ENCODE peak calls at places on chromosomes 1 and 21, in ten cellular contexts. T, D, E, L, S, P, C, M, R and W are unnamed samples.
A peak's percentile ranks its signal among the peaks of the same experiment; 100 is the strongest.

GRCh38 chr1:26999440-26999987 is 6.0 kb downstream of the TRNP1 start:
- DNase-seq in P (no peak), D (peak; percentile 97), L (peak; percentile 71), T (no peak), E (no peak), R (peak; percentile 37), S (no peak), C (no peak), M (peak; percentile 99), W (peak; percentile 96)

GRCh38 chr21:35990609-35991008 is 69.7 kb downstream of the SETD4 start:
- DNase-seq in C (no peak), L (no peak), D (no peak), S (no peak), R (no peak), T (no peak), P (no peak), M (no peak), E (no peak), W (no peak)

GRCh38 chr1:91569411-91570104 is 68.9 kb downstream of the CDC7 start:
- DNase-seq in R (peak; percentile 44), C (no peak), L (peak; percentile 78), D (peak; percentile 100), E (no peak), T (no peak), S (no peak), P (no peak), M (peak; percentile 99), W (peak; percentile 93)

GRCh38 chr1:207459008-207459407 is 4.9 kb downstream of the CR2 start:
- DNase-seq in R (no peak), D (no peak), M (no peak), E (peak; percentile 25), L (no peak), C (peak; percentile 21), S (no peak), T (no peak), P (peak; percentile 46), W (no peak)

GRCh38 chr1:230752407-230752806 is 5.2 kb downstream of the CAPN9 start:
- DNase-seq in M (no peak), R (peak; percentile 86), T (no peak), P (no peak), D (no peak), L (peak; percentile 87), E (peak; percentile 54), S (no peak), C (no peak), W (no peak)

GRCh38 chr21:39385299-39386145 is 36.6 kb upstream of the HMGN1 start:
- DNase-seq in T (no peak), M (peak; percentile 77), E (peak; percentile 99), C (peak; percentile 53), S (peak; percentile 81), L (peak; percentile 92), P (no peak), D (peak; percentile 63), R (peak; percentile 88), W (peak; percentile 93)

GRCh38 chr1:60705026-60705425 is 377.3 kb upstream of the NFIA start:
- DNase-seq in R (no peak), E (no peak), C (no peak), T (no peak), L (no peak), M (no peak), P (no peak), D (no peak), S (no peak), W (no peak)

GRCh38 chr1:6116137-6116536 is 64.0 kb downstream of the CHD5 start:
- DNase-seq in M (no peak), C (no peak), L (no peak), T (no peak), R (no peak), E (no peak), S (no peak), P (no peak), D (peak; percentile 9), W (no peak)

GRCh38 chr1:158434755-158435154 is 8.7 kb upstream of the OR10K2 start:
- DNase-seq in T (no peak), P (no peak), D (no peak), R (no peak), L (no peak), C (no peak), S (no peak), E (no peak), M (no peak), W (no peak)

GRCh38 chr1:7630378-7630777 is 140.7 kb upstream of the VAMP3 start:
- DNase-seq in P (no peak), L (no peak), E (no peak), T (no peak), M (no peak), C (no peak), D (no peak), R (no peak), S (no peak), W (no peak)

GRCh38 chr1:3251810-3252429 is 182.9 kb downstream of the PRDM16 start:
- DNase-seq in P (no peak), S (no peak), M (no peak), L (no peak), C (no peak), T (no peak), D (no peak), E (peak; percentile 67), R (no peak), W (no peak)

GRCh38 chr1:192579319-192579738 is 3.8 kb downstream of the RGS1 start:
- DNase-seq in T (no peak), C (no peak), P (no peak), D (peak; percentile 19), M (no peak), L (no peak), E (no peak), S (no peak), R (no peak), W (no peak)

GRCh38 chr1:231931846-231932454 is 305.4 kb downstream of the DISC1 start:
- DNase-seq in M (no peak), R (no peak), L (no peak), C (peak; percentile 4), E (peak; percentile 37), T (peak; percentile 57), D (no peak), S (peak; percentile 67), P (peak; percentile 19), W (no peak)

GRCh38 chr1:48216941-48217340 is 5.6 kb upstream of the SLC5A9 start:
- DNase-seq in L (no peak), S (no peak), M (no peak), D (no peak), T (peak; percentile 33), R (no peak), C (no peak), P (no peak), E (no peak), W (no peak)

GRCh38 chr1:242219905-242220304 is 221.0 kb upstream of the MAP1LC3C start:
- DNase-seq in R (no peak), C (no peak), L (no peak), T (no peak), P (no peak), S (no peak), D (no peak), E (no peak), M (no peak), W (no peak)

GRCh38 chr1:27428316-27429028 is 36.0 kb downstream of the GPR3 start:
- DNase-seq in T (no peak), P (no peak), R (no peak), C (no peak), S (peak; percentile 49), L (no peak), D (no peak), E (no peak), M (peak; percentile 46), W (peak; percentile 76)

GRCh38 chr21:45865106-45865835 is 116.3 kb upstream of the COL6A1 start:
- DNase-seq in S (no peak), P (no peak), D (peak; percentile 65), M (peak; percentile 80), T (no peak), E (no peak), C (no peak), R (no peak), L (no peak), W (no peak)